ENCODE peak calls at places on chromosomes 4 and X, in four cellular contexts. One of them, this sample, is unnamed.

GRCh38 chr4:174999407-174999806 is 81.2 kb downstream of the ADAM29 start:
- DNase-seq in HepG2: no peak
- DNase-seq in AG04449: no peak
- DNase-seq in body of pancreas: no peak
- DNase-seq in this sample: no peak

GRCh38 chr4:174494146-174494545 is 28.1 kb downstream of the HPGD start:
- DNase-seq in HepG2: no peak
- DNase-seq in AG04449: no peak
- DNase-seq in body of pancreas: no peak
- DNase-seq in this sample: no peak

GRCh38 chr4:55258152-55258863 is 87.7 kb upstream of the SRD5A3 start:
- DNase-seq in HepG2: no peak
- DNase-seq in AG04449: no peak
- DNase-seq in body of pancreas: no peak
- DNase-seq in this sample: no peak

GRCh38 chr4:144355809-144356757 is 215.6 kb upstream of the GYPA start:
- DNase-seq in HepG2: peak; percentile 3
- DNase-seq in AG04449: peak; percentile 93
- DNase-seq in body of pancreas: no peak
- DNase-seq in this sample: no peak

GRCh38 chrX:8668797-8669196 is 63.1 kb downstream of the ANOS1 start:
- DNase-seq in HepG2: no peak
- DNase-seq in AG04449: no peak
- DNase-seq in body of pancreas: no peak
- DNase-seq in this sample: no peak

GRCh38 chr4:19224820-19225219 is 1026.9 kb upstream of the SLIT2 start:
- DNase-seq in HepG2: no peak
- DNase-seq in AG04449: no peak
- DNase-seq in body of pancreas: no peak
- DNase-seq in this sample: no peak

GRCh38 chr4:7928711-7929505 is 10.8 kb downstream of the AFAP1 start:
- DNase-seq in HepG2: peak; percentile 56
- DNase-seq in AG04449: no peak
- DNase-seq in body of pancreas: no peak
- DNase-seq in this sample: peak; percentile 19

GRCh38 chr4:109174224-109174953 is 128.1 kb downstream of the COL25A1 start:
- DNase-seq in HepG2: no peak
- DNase-seq in AG04449: no peak
- DNase-seq in body of pancreas: no peak
- DNase-seq in this sample: no peak

GRCh38 chrX:74551934-74552333 is 62.5 kb downstream of the RLIM start:
- DNase-seq in HepG2: no peak
- DNase-seq in AG04449: no peak
- DNase-seq in body of pancreas: no peak
- DNase-seq in this sample: no peak

GRCh38 chr4:83548151-83548905 is 12.4 kb downstream of the GPAT3 start:
- DNase-seq in HepG2: peak; percentile 88
- DNase-seq in AG04449: peak; percentile 80
- DNase-seq in body of pancreas: peak; percentile 89
- DNase-seq in this sample: peak; percentile 73

GRCh38 chr4:184330008-184330400 is 112.3 kb upstream of the ENPP6 start:
- DNase-seq in HepG2: no peak
- DNase-seq in AG04449: no peak
- DNase-seq in body of pancreas: no peak
- DNase-seq in this sample: no peak

GRCh38 chr4:21447320-21448055 is 501.1 kb downstream of the KCNIP4 start:
- DNase-seq in HepG2: no peak
- DNase-seq in AG04449: no peak
- DNase-seq in body of pancreas: no peak
- DNase-seq in this sample: no peak

GRCh38 chrX:16429391-16429790 is 220.6 kb upstream of the S100G start:
- DNase-seq in HepG2: no peak
- DNase-seq in AG04449: no peak
- DNase-seq in body of pancreas: no peak
- DNase-seq in this sample: no peak

GRCh38 chrX:103310592-103311400 is at the start of gene BEX2:
- DNase-seq in HepG2: no peak
- DNase-seq in AG04449: no peak
- DNase-seq in body of pancreas: peak; percentile 91
- DNase-seq in this sample: peak; percentile 85

GRCh38 chr4:147530723-147531122 is 49.8 kb downstream of the EDNRA start:
- DNase-seq in HepG2: no peak
- DNase-seq in AG04449: no peak
- DNase-seq in body of pancreas: no peak
- DNase-seq in this sample: no peak

GRCh38 chr4:10620935-10621488 is 63.6 kb downstream of the CLNK start:
- DNase-seq in HepG2: no peak
- DNase-seq in AG04449: no peak
- DNase-seq in body of pancreas: no peak
- DNase-seq in this sample: no peak

GRCh38 chr4:168549145-168549544 is 52.3 kb downstream of the PALLD start:
- DNase-seq in HepG2: no peak
- DNase-seq in AG04449: no peak
- DNase-seq in body of pancreas: no peak
- DNase-seq in this sample: no peak